ENCODE peak calls at places on chromosomes 2 and 18, in five cellular contexts. One of them, this sample, is unnamed.

GRCh38 chr2:72157871-72158771 is 10.5 kb upstream of the CYP26B1 start:
- DNase-seq in RWPE1: no peak
- DNase-seq in Peyer's patch: no peak
- DNase-seq in neural progenitor cell: no peak
- DNase-seq in neural crest cell: no peak
- DNase-seq in this sample: no peak

GRCh38 chr2:57515366-57515765 is 531.2 kb upstream of the VRK2 start:
- DNase-seq in RWPE1: no peak
- DNase-seq in Peyer's patch: no peak
- DNase-seq in neural progenitor cell: no peak
- DNase-seq in neural crest cell: no peak
- DNase-seq in this sample: no peak

GRCh38 chr2:120765911-120766757 is 30.5 kb downstream of the GLI2 start:
- DNase-seq in RWPE1: no peak
- DNase-seq in Peyer's patch: peak
- DNase-seq in neural progenitor cell: peak
- DNase-seq in neural crest cell: no peak
- DNase-seq in this sample: peak

GRCh38 chr2:54392925-54393324 is 63.2 kb upstream of the SPTBN1 start:
- DNase-seq in RWPE1: no peak
- DNase-seq in Peyer's patch: no peak
- DNase-seq in neural progenitor cell: no peak
- DNase-seq in neural crest cell: no peak
- DNase-seq in this sample: no peak

GRCh38 chr2:88903744-88904353 is 212.4 kb downstream of the RPIA start:
- DNase-seq in RWPE1: peak
- DNase-seq in Peyer's patch: no peak
- DNase-seq in neural progenitor cell: no peak
- DNase-seq in neural crest cell: no peak
- DNase-seq in this sample: no peak

GRCh38 chr2:173326806-173327205 is 27.9 kb upstream of the CDCA7 start:
- DNase-seq in RWPE1: no peak
- DNase-seq in Peyer's patch: no peak
- DNase-seq in neural progenitor cell: no peak
- DNase-seq in neural crest cell: no peak
- DNase-seq in this sample: no peak

GRCh38 chr18:56851774-56852173 is 200.6 kb downstream of the WDR7 start:
- DNase-seq in RWPE1: no peak
- DNase-seq in Peyer's patch: no peak
- DNase-seq in neural progenitor cell: no peak
- DNase-seq in neural crest cell: no peak
- DNase-seq in this sample: no peak

GRCh38 chr2:73759287-73759764 is 20.6 kb downstream of the DUSP11 start:
- DNase-seq in RWPE1: no peak
- DNase-seq in Peyer's patch: no peak
- DNase-seq in neural progenitor cell: no peak
- DNase-seq in neural crest cell: no peak
- DNase-seq in this sample: no peak

GRCh38 chr2:34387536-34387935 is 788.4 kb upstream of the FAM98A start:
- DNase-seq in RWPE1: no peak
- DNase-seq in Peyer's patch: no peak
- DNase-seq in neural progenitor cell: no peak
- DNase-seq in neural crest cell: no peak
- DNase-seq in this sample: no peak

GRCh38 chr2:219369447-219369861 is 18.3 kb downstream of the DNPEP start:
- DNase-seq in RWPE1: no peak
- DNase-seq in Peyer's patch: peak
- DNase-seq in neural progenitor cell: no peak
- DNase-seq in neural crest cell: no peak
- DNase-seq in this sample: no peak

GRCh38 chr2:174688079-174688478 is 76.2 kb downstream of the CHRNA1 start:
- DNase-seq in RWPE1: no peak
- DNase-seq in Peyer's patch: no peak
- DNase-seq in neural progenitor cell: no peak
- DNase-seq in neural crest cell: no peak
- DNase-seq in this sample: no peak

GRCh38 chr2:165289069-165289468 is 49.9 kb downstream of the SCN2A start:
- DNase-seq in RWPE1: no peak
- DNase-seq in Peyer's patch: no peak
- DNase-seq in neural progenitor cell: no peak
- DNase-seq in neural crest cell: no peak
- DNase-seq in this sample: no peak

GRCh38 chr2:191754103-191754502 is 76.2 kb downstream of the NABP1 start:
- DNase-seq in RWPE1: no peak
- DNase-seq in Peyer's patch: no peak
- DNase-seq in neural progenitor cell: no peak
- DNase-seq in neural crest cell: no peak
- DNase-seq in this sample: no peak

GRCh38 chr2:112031473-112031872 is 23.6 kb upstream of the TMEM87B start:
- DNase-seq in RWPE1: no peak
- DNase-seq in Peyer's patch: no peak
- DNase-seq in neural progenitor cell: peak
- DNase-seq in neural crest cell: no peak
- DNase-seq in this sample: no peak

GRCh38 chr2:24834733-24835395 is 41.6 kb downstream of the CENPO start:
- DNase-seq in RWPE1: no peak
- DNase-seq in Peyer's patch: no peak
- DNase-seq in neural progenitor cell: no peak
- DNase-seq in neural crest cell: no peak
- DNase-seq in this sample: no peak

GRCh38 chr18:46324087-46324486 is 219.9 kb downstream of the HAUS1 start:
- DNase-seq in RWPE1: no peak
- DNase-seq in Peyer's patch: no peak
- DNase-seq in neural progenitor cell: no peak
- DNase-seq in neural crest cell: no peak
- DNase-seq in this sample: no peak

GRCh38 chr2:199223791-199224190 is 233.9 kb downstream of the SATB2 start:
- DNase-seq in RWPE1: peak
- DNase-seq in Peyer's patch: no peak
- DNase-seq in neural progenitor cell: no peak
- DNase-seq in neural crest cell: no peak
- DNase-seq in this sample: no peak

GRCh38 chr2:69012310-69013122 is 463 bp upstream of the ANTXR1 start:
- DNase-seq in RWPE1: no peak
- DNase-seq in Peyer's patch: peak
- DNase-seq in neural progenitor cell: peak
- DNase-seq in neural crest cell: peak
- DNase-seq in this sample: peak

GRCh38 chr2:39606585-39606984 is 59.1 kb upstream of the TMEM178A start:
- DNase-seq in RWPE1: no peak
- DNase-seq in Peyer's patch: no peak
- DNase-seq in neural progenitor cell: peak
- DNase-seq in neural crest cell: no peak
- DNase-seq in this sample: no peak

GRCh38 chr2:39603436-39603835 is 62.3 kb upstream of the TMEM178A start:
- DNase-seq in RWPE1: no peak
- DNase-seq in Peyer's patch: no peak
- DNase-seq in neural progenitor cell: no peak
- DNase-seq in neural crest cell: no peak
- DNase-seq in this sample: no peak

GRCh38 chr2:39607538-39608211 is 58.0 kb upstream of the TMEM178A start:
- DNase-seq in RWPE1: no peak
- DNase-seq in Peyer's patch: no peak
- DNase-seq in neural progenitor cell: no peak
- DNase-seq in neural crest cell: no peak
- DNase-seq in this sample: no peak

GRCh38 chr2:39602616-39603015 is 63.1 kb upstream of the TMEM178A start:
- DNase-seq in RWPE1: no peak
- DNase-seq in Peyer's patch: no peak
- DNase-seq in neural progenitor cell: no peak
- DNase-seq in neural crest cell: no peak
- DNase-seq in this sample: no peak

DNA sequence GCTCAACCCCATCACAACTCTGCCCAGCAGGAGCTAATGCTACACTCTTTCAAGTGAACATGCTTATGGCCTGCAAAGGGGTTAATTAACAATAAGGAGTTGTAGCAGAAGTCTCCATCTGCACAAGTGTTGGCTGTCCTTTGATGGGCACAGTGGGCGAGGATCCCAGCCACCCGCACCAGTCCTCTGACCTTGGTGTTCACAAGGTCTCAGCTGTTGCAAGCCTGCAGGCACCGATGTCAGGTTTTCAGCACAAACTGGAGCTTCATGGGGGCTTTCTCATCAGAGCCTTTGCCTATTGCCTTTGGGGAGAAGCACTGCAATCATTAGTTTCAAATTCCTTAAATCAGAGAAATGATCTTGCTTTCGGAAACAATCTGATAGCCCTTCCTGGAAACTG is 60.8 kb upstream of the TMEM178A start:
- DNase-seq in RWPE1: no peak
- DNase-seq in Peyer's patch: no peak
- DNase-seq in neural progenitor cell: no peak
- DNase-seq in neural crest cell: no peak
- DNase-seq in this sample: no peak
- TF ChIP-seq CTCF in RWPE1: no peak
- TF ChIP-seq CTCF in Peyer's patch: no peak
- TF ChIP-seq CTCF in neural progenitor cell: no peak
- TF ChIP-seq CTCF in neural crest cell: no peak
- TF ChIP-seq CTCF in this sample: no peak

GRCh38 chr2:28680657-28681056 is 71.0 kb upstream of the PPP1CB start:
- DNase-seq in RWPE1: no peak
- DNase-seq in Peyer's patch: no peak
- DNase-seq in neural progenitor cell: no peak
- DNase-seq in neural crest cell: no peak
- DNase-seq in this sample: no peak

GRCh38 chr2:28684142-28684858 is 67.3 kb upstream of the PPP1CB start:
- DNase-seq in RWPE1: no peak
- DNase-seq in Peyer's patch: no peak
- DNase-seq in neural progenitor cell: no peak
- DNase-seq in neural crest cell: no peak
- DNase-seq in this sample: no peak

GRCh38 chr2:28683100-28683706 is 68.4 kb upstream of the PPP1CB start:
- DNase-seq in RWPE1: peak
- DNase-seq in Peyer's patch: peak
- DNase-seq in neural progenitor cell: peak
- DNase-seq in neural crest cell: no peak
- DNase-seq in this sample: no peak

GRCh38 chr2:28678944-28679343 is 72.7 kb upstream of the PPP1CB start:
- DNase-seq in RWPE1: no peak
- DNase-seq in Peyer's patch: no peak
- DNase-seq in neural progenitor cell: no peak
- DNase-seq in neural crest cell: no peak
- DNase-seq in this sample: no peak

DNA sequence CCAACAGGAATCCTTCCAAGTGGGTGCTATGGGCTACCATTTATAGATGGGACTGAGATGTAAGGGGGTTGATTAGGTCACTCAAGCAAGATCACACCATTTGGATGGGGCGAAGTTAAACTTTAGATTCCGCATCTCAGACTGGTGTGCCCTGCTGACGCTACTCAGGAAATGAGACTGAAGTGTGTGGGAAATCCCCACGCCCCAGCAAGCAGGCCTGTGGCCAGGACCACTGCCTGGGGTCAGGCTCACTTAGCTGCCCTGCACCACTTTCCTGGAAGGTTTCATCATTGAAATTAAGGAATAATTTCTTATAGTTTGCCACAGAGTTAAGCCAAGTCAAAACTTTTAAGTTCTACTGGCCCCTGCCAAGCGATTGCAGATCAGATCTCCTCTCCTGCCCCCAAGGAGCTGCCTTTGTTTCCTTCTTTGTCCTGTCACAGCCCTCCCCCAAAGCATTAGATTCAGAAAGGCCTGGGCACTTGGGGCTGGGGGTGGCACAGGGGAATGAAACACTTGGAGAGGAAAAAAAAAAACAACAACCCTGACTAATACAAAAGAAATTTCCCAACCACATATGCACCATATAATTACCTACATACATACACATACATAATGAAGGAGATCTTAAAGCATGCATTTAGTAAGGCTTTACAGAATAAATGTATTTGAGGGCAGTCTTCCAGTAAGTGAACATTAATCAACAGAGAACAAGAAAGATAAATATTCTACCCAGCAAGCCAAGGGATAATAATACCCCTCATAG is 70.2 kb upstream of the PPP1CB start:
- DNase-seq in RWPE1: no peak
- DNase-seq in Peyer's patch: peak
- DNase-seq in neural progenitor cell: no peak
- DNase-seq in neural crest cell: no peak
- DNase-seq in this sample: no peak
- TF ChIP-seq CTCF in RWPE1: no peak
- TF ChIP-seq CTCF in Peyer's patch: no peak
- TF ChIP-seq CTCF in neural progenitor cell: no peak
- TF ChIP-seq CTCF in neural crest cell: no peak
- TF ChIP-seq CTCF in this sample: no peak

GRCh38 chr2:127025357-127026062 is 81.4 kb downstream of the BIN1 start:
- DNase-seq in RWPE1: peak
- DNase-seq in Peyer's patch: peak
- DNase-seq in neural progenitor cell: peak
- DNase-seq in neural crest cell: peak
- DNase-seq in this sample: peak
- TF ChIP-seq CTCF in RWPE1: peak
- TF ChIP-seq CTCF in Peyer's patch: no peak
- TF ChIP-seq CTCF in neural progenitor cell: peak
- TF ChIP-seq CTCF in neural crest cell: peak
- TF ChIP-seq CTCF in this sample: no peak

GRCh38 chr2:95323347-95324155 is 26.4 kb downstream of the KCNIP3 start:
- DNase-seq in RWPE1: peak
- DNase-seq in Peyer's patch: peak
- DNase-seq in neural progenitor cell: peak
- DNase-seq in neural crest cell: no peak
- DNase-seq in this sample: peak
- TF ChIP-seq CTCF in RWPE1: peak
- TF ChIP-seq CTCF in Peyer's patch: peak
- TF ChIP-seq CTCF in neural progenitor cell: peak
- TF ChIP-seq CTCF in neural crest cell: peak
- TF ChIP-seq CTCF in this sample: peak

DNA sequence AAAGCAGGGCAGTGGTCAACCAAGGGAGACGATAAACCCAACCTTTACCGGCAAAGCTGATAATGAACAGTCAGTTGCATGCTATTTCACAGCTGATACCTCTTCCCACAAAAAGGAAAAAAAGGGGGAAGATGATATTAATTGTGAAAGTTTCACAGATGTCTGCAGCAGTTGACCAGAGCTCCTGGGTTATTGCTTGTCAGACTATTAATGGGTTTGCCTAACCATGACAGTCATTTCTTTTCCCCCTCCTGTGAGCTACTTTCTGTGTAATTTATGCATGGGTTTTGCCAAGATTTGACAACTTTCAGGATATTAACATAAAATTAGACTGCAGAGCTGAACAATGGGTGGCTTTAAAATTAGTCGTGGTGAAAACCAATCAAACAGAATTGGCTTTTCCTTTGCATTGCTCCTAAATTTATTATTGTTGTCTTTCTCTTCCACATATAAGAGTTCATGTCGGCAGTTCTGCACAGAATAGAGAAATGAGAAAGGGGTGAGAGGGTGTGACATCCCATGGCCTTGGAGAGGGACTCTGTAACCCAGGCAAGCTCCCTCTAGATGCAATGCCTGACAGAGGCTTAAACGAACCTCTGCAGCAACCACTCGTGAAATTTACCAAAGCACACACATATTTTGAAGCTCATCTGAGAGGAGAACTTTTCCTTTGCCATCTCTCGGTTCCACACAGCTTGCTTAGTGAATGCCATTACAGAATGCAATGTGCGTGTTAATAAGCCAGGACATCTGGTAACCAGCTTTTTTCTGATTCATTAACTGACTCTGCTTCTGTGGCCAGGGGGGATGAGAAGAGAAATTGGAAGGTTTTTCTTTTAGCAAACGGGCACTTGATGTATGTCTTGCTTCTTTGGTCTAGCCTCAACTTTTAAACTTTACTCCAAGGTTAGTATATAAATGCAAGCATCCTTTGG is 82.2 kb upstream of the ITGA4 start:
- DNase-seq in RWPE1: no peak
- DNase-seq in Peyer's patch: no peak
- DNase-seq in neural progenitor cell: no peak
- DNase-seq in neural crest cell: no peak
- DNase-seq in this sample: no peak
- TF ChIP-seq CTCF in RWPE1: no peak
- TF ChIP-seq CTCF in Peyer's patch: no peak
- TF ChIP-seq CTCF in neural progenitor cell: no peak
- TF ChIP-seq CTCF in neural crest cell: no peak
- TF ChIP-seq CTCF in this sample: no peak